ENCODE peak calls at places on chromosome 3, in four cellular contexts. X is GM12878, P is K562, G is HepG2. W is an unnamed sample.

GRCh38 chr3:129205109-129205832 is 21.6 kb upstream of the CNBP start:
- DNase-seq in X (no peak), P (no peak), G (no peak), W (peak)

GRCh38 chr3:1632128-1632527 is 466.5 kb upstream of the CNTN4 start:
- DNase-seq in X (no peak), P (no peak), G (no peak), W (no peak)

GRCh38 chr3:107739227-107739626 is 216.5 kb downstream of the BBX start:
- DNase-seq in X (no peak), P (no peak), G (no peak), W (no peak)

GRCh38 chr3:188664795-188665194 is 507.0 kb upstream of the TPRG1 start:
- DNase-seq in X (no peak), P (no peak), G (peak), W (peak)

GRCh38 chr3:126984391-126985142 is 1.7 kb downstream of the PLXNA1 start:
- DNase-seq in X (no peak), P (no peak), G (no peak), W (no peak)

GRCh38 chr3:26840272-26840870 is 217.8 kb downstream of the LRRC3B start:
- DNase-seq in X (no peak), P (no peak), G (no peak), W (no peak)

GRCh38 chr3:184259878-184260570 is 1.3 kb downstream of the CAMK2N2 start:
- DNase-seq in X (no peak), P (peak), G (no peak), W (peak)

GRCh38 chr3:54859204-54859603 is 68.7 kb downstream of the LRTM1 start:
- DNase-seq in X (no peak), P (no peak), G (no peak), W (no peak)

GRCh38 chr3:111723293-111723963 is 128.3 kb upstream of the ZBED2 start:
- DNase-seq in X (no peak), P (no peak), G (no peak), W (no peak)

GRCh38 chr3:32841875-32842505 is 24.2 kb downstream of the TRIM71 start:
- DNase-seq in X (no peak), P (no peak), G (no peak), W (no peak)

GRCh38 chr3:39302178-39302577 is 22.3 kb upstream of the CX3CR1 start:
- DNase-seq in X (no peak), P (no peak), G (no peak), W (no peak)

GRCh38 chr3:43584043-43584826 is 37.6 kb downstream of the ANO10 start:
- DNase-seq in X (no peak), P (peak), G (no peak), W (no peak)

GRCh38 chr3:168939651-168940238 is 723.8 kb downstream of the MECOM start:
- DNase-seq in X (no peak), P (no peak), G (no peak), W (no peak)

GRCh38 chr3:11778248-11778647 is 68.4 kb downstream of the TAMM41 start:
- DNase-seq in X (no peak), P (no peak), G (no peak), W (no peak)

GRCh38 chr3:127745656-127746399 is 73.1 kb downstream of the ABTB1 start:
- DNase-seq in X (no peak), P (no peak), G (no peak), W (no peak)

GRCh38 chr3:29384640-29385039 is 103.8 kb downstream of the RBMS3 start:
- DNase-seq in X (no peak), P (no peak), G (no peak), W (no peak)

GRCh38 chr3:188947401-188947982 is 224.3 kb upstream of the TPRG1 start:
- DNase-seq in X (no peak), P (peak), G (no peak), W (peak)

GRCh38 chr3:53258600-53259426 is 3.0 kb upstream of the TKT start:
- DNase-seq in X (no peak), P (no peak), G (peak), W (no peak)

GRCh38 chr3:45599984-45600650 is 5.6 kb downstream of the LIMD1 start:
- DNase-seq in X (no peak), P (no peak), G (peak), W (no peak)

GRCh38 chr3:71083726-71084131 is 499.8 kb downstream of the FOXP1 start:
- DNase-seq in X (peak), P (no peak), G (no peak), W (no peak)

GRCh38 chr3:170802164-170803151 is 67.5 kb downstream of the RPL22L1 start:
- DNase-seq in X (no peak), P (no peak), G (no peak), W (no peak)
- TF ChIP-seq NR2C2 in X (no peak), P (no peak), G (no peak), W (no peak)

GRCh38 chr3:13016726-13017255 is 56.4 kb downstream of the IQSEC1 start:
- DNase-seq in X (no peak), P (no peak), G (no peak), W (no peak)
- TF ChIP-seq NR2C2 in X (no peak), P (no peak), G (no peak), W (no peak)

GRCh38 chr3:196339044-196339443 is 856 bp upstream of the TM4SF19 start:
- DNase-seq in X (no peak), P (no peak), G (no peak), W (no peak)
- TF ChIP-seq NR2C2 in X (no peak), P (no peak), G (no peak), W (no peak)

GRCh38 chr3:64321747-64322146 is 96.5 kb upstream of the PRICKLE2 start:
- DNase-seq in X (no peak), P (no peak), G (no peak), W (no peak)
- TF ChIP-seq NR2C2 in X (no peak), P (no peak), G (no peak), W (no peak)

GRCh38 chr3:13114811-13115615 is 41.8 kb upstream of the IQSEC1 start:
- DNase-seq in X (no peak), P (no peak), G (no peak), W (no peak)
- TF ChIP-seq NR2C2 in X (no peak), P (no peak), G (no peak), W (no peak)

DNA sequence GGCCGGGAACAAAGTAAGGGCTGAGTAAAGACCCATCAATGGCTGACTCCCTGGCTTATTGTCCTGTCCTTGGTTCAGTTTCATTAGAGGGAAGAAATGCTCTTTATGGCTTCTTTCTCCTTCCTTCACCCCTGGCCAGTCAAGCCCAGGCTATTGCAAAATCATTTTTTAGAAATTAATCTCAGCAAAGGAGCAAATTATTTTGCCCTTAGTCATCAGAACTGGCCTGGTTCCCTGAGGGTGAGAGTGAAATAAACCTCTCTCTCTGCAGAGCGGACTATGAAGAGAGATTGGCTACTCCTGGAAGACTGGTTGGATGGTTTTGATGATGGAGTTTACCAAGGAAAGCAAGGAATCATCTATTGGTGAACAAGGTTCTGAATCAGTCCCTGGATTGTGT is 52.7 kb upstream of the OXTR start:
- DNase-seq in X (no peak), P (no peak), G (no peak), W (no peak)
- TF ChIP-seq NR2C2 in X (no peak), P (no peak), G (no peak), W (no peak)

W was measured in WTC11.